ENCODE peak calls at places on chromosome 22, in six cellular contexts. L is HCT116, U is H1, W is SK-N-SH, T is GM12878, Q is HepG2. S is an unnamed sample.

GRCh38 chr22:29048822-29049654 is 12.6 kb downstream of the C22orf31 start:
- DNase-seq in L (no peak), U (no peak), W (no peak), T (no peak), Q (no peak), S (no peak)

GRCh38 chr22:32413715-32414114 is 1.7 kb upstream of the RTCB start:
- DNase-seq in L (peak; percentile 27), U (no peak), W (peak; percentile 34), T (no peak), Q (peak; percentile 24), S (peak; percentile 55)

GRCh38 chr22:44330188-44330726 is 17.5 kb upstream of the SHISAL1 start:
- DNase-seq in L (no peak), U (no peak), W (no peak), T (no peak), Q (no peak), S (no peak)

GRCh38 chr22:31952094-31952401 is 7.7 kb downstream of the YWHAH start:
- DNase-seq in L (no peak), U (no peak), W (peak; percentile 36), T (no peak), Q (no peak), S (no peak)

GRCh38 chr22:47189056-47189916 is 426.8 kb downstream of the TBC1D22A start:
- DNase-seq in L (no peak), U (no peak), W (no peak), T (no peak), Q (no peak), S (no peak)

GRCh38 chr22:32202539-32203180 is 2.2 kb downstream of the RFPL2 start:
- DNase-seq in L (peak; percentile 50), U (no peak), W (peak; percentile 78), T (no peak), Q (peak; percentile 68), S (peak; percentile 77)

GRCh38 chr22:35576671-35577070 is 36.0 kb downstream of the RASD2 start:
- DNase-seq in L (no peak), U (no peak), W (no peak), T (no peak), Q (no peak), S (no peak)

GRCh38 chr22:49728566-49729271 is 99.0 kb downstream of the BRD1 start:
- DNase-seq in L (no peak), U (no peak), W (peak; percentile 19), T (no peak), Q (no peak), S (no peak)

GRCh38 chr22:31343235-31344191 is 2.6 kb downstream of the PATZ1 start:
- DNase-seq in L (no peak), U (peak; percentile 68), W (peak; percentile 67), T (no peak), Q (no peak), S (peak; percentile 89)

GRCh38 chr22:26952654-26953379 is 295.4 kb downstream of the MIAT start:
- DNase-seq in L (no peak), U (peak; percentile 51), W (peak; percentile 72), T (no peak), Q (no peak), S (no peak)

GRCh38 chr22:26958378-26958777 is 301.0 kb downstream of the MIAT start:
- DNase-seq in L (no peak), U (no peak), W (no peak), T (no peak), Q (no peak), S (no peak)

GRCh38 chr22:26953380-26953807 is 296.0 kb downstream of the MIAT start:
- DNase-seq in L (no peak), U (peak; percentile 9), W (peak; percentile 55), T (no peak), Q (no peak), S (no peak)

GRCh38 chr22:26957176-26957575 is 299.8 kb downstream of the MIAT start:
- DNase-seq in L (no peak), U (no peak), W (no peak), T (no peak), Q (no peak), S (no peak)

DNA sequence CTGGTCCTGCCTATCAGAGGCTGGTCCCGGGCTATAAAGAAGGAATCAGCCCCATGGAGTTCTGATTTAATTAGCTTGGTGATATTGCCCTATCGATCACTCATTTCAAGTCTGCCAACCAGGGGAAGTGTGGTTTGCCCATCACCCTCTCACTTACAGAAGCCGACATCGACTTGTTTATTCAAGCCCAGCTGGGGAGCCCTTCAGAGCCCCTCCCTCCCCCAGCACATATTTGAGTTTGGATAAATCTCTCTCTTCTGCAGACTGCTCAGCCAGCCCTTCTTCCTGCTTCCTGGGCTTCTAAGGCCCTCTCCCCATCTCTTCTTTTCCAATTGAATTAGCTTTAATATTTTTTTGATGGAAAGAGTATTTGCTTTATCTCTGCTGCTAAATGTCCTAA is 299.0 kb downstream of the MIAT start:
- DNase-seq in L (no peak), U (no peak), W (peak; percentile 35), T (no peak), Q (no peak), S (no peak)
- TF ChIP-seq JUND in L (no peak), U (no peak), W (no peak), T (no peak), Q (no peak), S (no peak)

GRCh38 chr22:17738386-17739128 is 35.7 kb downstream of the BID start:
- DNase-seq in L (no peak), U (no peak), W (no peak), T (no peak), Q (no peak), S (no peak)

GRCh38 chr22:17729561-17729960 is 44.7 kb downstream of the BID start:
- DNase-seq in L (no peak), U (no peak), W (no peak), T (no peak), Q (no peak), S (no peak)

GRCh38 chr22:17733484-17733883 is 40.8 kb downstream of the BID start:
- DNase-seq in L (no peak), U (no peak), W (no peak), T (no peak), Q (no peak), S (no peak)

GRCh38 chr22:17732251-17732854 is 41.9 kb downstream of the BID start:
- DNase-seq in L (no peak), U (no peak), W (no peak), T (no peak), Q (no peak), S (no peak)

DNA sequence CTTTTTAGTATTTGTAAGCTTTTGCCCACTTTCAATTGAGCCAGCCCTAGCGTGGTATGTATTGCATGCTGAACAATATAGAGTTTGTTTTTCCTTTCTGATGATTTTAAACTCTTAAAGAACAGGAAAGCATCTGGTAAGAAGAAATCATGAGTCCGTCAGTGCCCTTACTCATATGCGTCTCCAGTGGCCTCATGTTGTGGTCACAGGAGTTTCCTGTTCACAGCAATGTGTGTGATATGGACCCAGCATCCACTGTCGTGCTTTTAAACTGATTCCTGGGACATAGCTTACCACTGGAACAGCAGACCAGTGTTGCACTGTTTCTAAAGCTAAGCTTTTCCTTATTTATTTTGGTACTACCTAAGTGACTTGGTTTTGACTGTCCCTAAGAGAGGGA is 40.1 kb downstream of the BID start:
- DNase-seq in L (no peak), U (no peak), W (no peak), T (peak; percentile 8), Q (no peak), S (no peak)
- TF ChIP-seq JUND in L (no peak), U (no peak), W (no peak), T (no peak), Q (no peak), S (no peak)

GRCh38 chr22:21108379-21109115 is 62.8 kb downstream of the LRRC74B start:
- DNase-seq in L (no peak), U (no peak), W (no peak), T (no peak), Q (no peak), S (no peak)
- TF ChIP-seq JUND in L (no peak), U (no peak), W (no peak), T (no peak), Q (no peak), S (peak; percentile 74)

GRCh38 chr22:33656808-33657628 is 263.3 kb downstream of the LARGE1 start:
- DNase-seq in L (no peak), U (no peak), W (peak; percentile 20), T (no peak), Q (no peak), S (no peak)
- TF ChIP-seq JUND in L (no peak), U (no peak), W (no peak), T (no peak), Q (no peak), S (no peak)

GRCh38 chr22:19134874-19135273 is 3.8 kb downstream of the TSSK2 start:
- DNase-seq in L (no peak), U (no peak), W (no peak), T (no peak), Q (no peak), S (no peak)
- TF ChIP-seq JUND in L (no peak), U (no peak), W (no peak), T (no peak), Q (no peak), S (no peak)

DNA sequence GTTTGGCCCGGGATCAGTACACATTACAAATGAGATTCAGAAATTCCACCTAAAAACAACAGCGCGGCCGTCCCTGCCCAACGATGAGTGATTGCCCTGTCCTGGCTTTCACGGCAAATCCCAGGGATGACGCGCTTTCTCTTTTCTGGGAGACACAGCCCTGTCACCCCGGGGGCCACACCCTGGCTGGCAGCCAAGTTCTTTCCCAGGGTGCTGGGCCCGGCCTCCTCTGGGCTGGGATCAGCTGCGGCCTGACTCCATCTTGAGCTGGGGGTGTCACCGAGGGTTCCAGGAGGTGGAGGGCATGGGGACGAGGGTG is 82.7 kb downstream of the FBLN1 start:
- DNase-seq in L (no peak), U (no peak), W (no peak), T (no peak), Q (no peak), S (no peak)
- TF ChIP-seq JUND in L (no peak), U (no peak), W (no peak), T (no peak), Q (no peak), S (no peak)

GRCh38 chr22:41799486-41800347 is 762 bp upstream of the CCDC134 start:
- DNase-seq in L (no peak), U (no peak), W (peak; percentile 46), T (no peak), Q (no peak), S (no peak)
- TF ChIP-seq JUND in L (no peak), U (no peak), W (no peak), T (no peak), Q (no peak), S (no peak)